ENCODE peak calls at places on chromosome 9, in seven cellular contexts. A is foreskin fibroblast; Q is stomach; N is dorsolateral prefrontal cortex; V is CD8-positive, alpha-beta memory T cell; U is BE2C; Y is heart left ventricle. D is an unnamed sample.

GRCh38 chr9:115883467-115884329 is 269.9 kb upstream of the PAPPA start:
- DNase-seq in U (peak; percentile 17), A (peak; percentile 75), Q (peak; percentile 39), N (no peak), V (no peak), Y (peak; percentile 19), D (no peak)

GRCh38 chr9:94904806-94905205 is 178.3 kb downstream of the AOPEP start:
- DNase-seq in Y (no peak), A (no peak), Q (no peak), N (no peak), U (no peak), V (no peak), D (no peak)

GRCh38 chr9:116153765-116154333 is at the start of gene PAPPA:
- DNase-seq in V (no peak), Q (no peak), N (no peak), Y (no peak), U (no peak), A (peak; percentile 46), D (no peak)

GRCh38 chr9:137029058-137029922 is 1.3 kb upstream of the ABCA2 start:
- DNase-seq in A (peak; percentile 82), V (peak; percentile 59), U (peak; percentile 88), N (peak; percentile 83), Q (peak; percentile 85), Y (peak; percentile 85), D (peak; percentile 64)

GRCh38 chr9:31719262-31719661 is 665.2 kb upstream of the ACO1 start:
- DNase-seq in U (no peak), Y (no peak), V (no peak), Q (no peak), N (no peak), A (no peak), D (no peak)

GRCh38 chr9:87812375-87813118 is 70.1 kb upstream of the SPATA31E1 start:
- DNase-seq in Q (no peak), N (no peak), A (peak; percentile 82), U (peak; percentile 32), V (no peak), Y (no peak), D (no peak)

GRCh38 chr9:98357921-98358535 is 102.6 kb upstream of the TBC1D2 start:
- DNase-seq in V (no peak), Q (no peak), Y (no peak), U (no peak), A (peak; percentile 67), N (no peak), D (no peak)

GRCh38 chr9:77588319-77588937 is 59.7 kb downstream of the GNA14 start:
- DNase-seq in Q (no peak), V (no peak), N (no peak), U (no peak), Y (no peak), A (peak; percentile 94), D (no peak)

GRCh38 chr9:70466976-70467551 is 52.6 kb upstream of the KLF9 start:
- DNase-seq in V (no peak), A (peak; percentile 81), Q (no peak), U (no peak), N (no peak), Y (no peak), D (no peak)

GRCh38 chr9:34991833-34992375 is 2.4 kb downstream of the DNAJB5 start:
- DNase-seq in A (no peak), U (no peak), Y (peak; percentile 78), N (no peak), V (no peak), Q (no peak), D (no peak)

GRCh38 chr9:17578911-17579793 is at the start of gene SH3GL2:
- DNase-seq in A (peak; percentile 51), V (no peak), Q (peak; percentile 82), U (peak; percentile 9), N (peak; percentile 72), Y (peak; percentile 56), D (no peak)

GRCh38 chr9:106358331-106358730 is 504.6 kb upstream of the ZNF462 start:
- DNase-seq in V (no peak), Y (no peak), U (no peak), Q (no peak), A (no peak), N (no peak), D (no peak)

GRCh38 chr9:95055851-95056551 is 261.5 kb downstream of the FANCC start:
- DNase-seq in Y (no peak), N (no peak), U (peak; percentile 65), Q (no peak), A (peak; percentile 72), V (no peak), D (no peak)

GRCh38 chr9:96217358-96217755 is 84.6 kb downstream of the HSD17B3 start:
- DNase-seq in A (no peak), U (peak; percentile 87), Y (peak; percentile 37), N (no peak), V (no peak), Q (no peak), D (no peak)

GRCh38 chr9:13383216-13383615 is 103.7 kb upstream of the MPDZ start:
- DNase-seq in U (no peak), A (no peak), N (no peak), Y (no peak), Q (no peak), V (no peak), D (no peak)

GRCh38 chr9:76371901-76372300 is 22.3 kb downstream of the RFK start:
- DNase-seq in Q (no peak), A (peak; percentile 41), N (no peak), Y (no peak), U (no peak), V (no peak), D (no peak)

GRCh38 chr9:15711531-15712295 is 158.9 kb downstream of the CCDC171 start:
- DNase-seq in N (no peak), Q (no peak), Y (no peak), U (no peak), A (peak; percentile 59), V (no peak), D (no peak)

GRCh38 chr9:83623634-83623991 is 670 bp downstream of the IDNK start:
- DNase-seq in V (no peak), A (no peak), U (no peak), N (no peak), Y (no peak), Q (no peak), D (no peak)

GRCh38 chr9:92438900-92439526 is 14.7 kb upstream of the OMD start:
- DNase-seq in V (no peak), U (no peak), A (peak; percentile 47), N (no peak), Q (no peak), Y (no peak), D (no peak)

GRCh38 chr9:137136261-137136925 is 2.6 kb upstream of the GRIN1 start:
- DNase-seq in V (no peak), U (peak; percentile 19), Q (no peak), N (no peak), A (no peak), Y (no peak), D (no peak)

GRCh38 chr9:121912812-121913627 is 180.1 kb downstream of the TTLL11 start:
- DNase-seq in Q (no peak), Y (no peak), U (no peak), A (no peak), V (no peak), N (no peak), D (no peak)

GRCh38 chr9:86352440-86353106 is 1.6 kb downstream of the TUT7 start:
- DNase-seq in Q (no peak), N (no peak), Y (no peak), V (no peak), A (no peak), U (no peak), D (no peak)
- H3K4me3 ChIP-seq in Q (peak overlapping the region; percentile 100), N (peak overlapping the region; percentile 100), Y (peak overlapping the region; percentile 86), V (peak overlapping the region; percentile 99), A (peak overlapping the region; percentile 67), U (peak overlapping the region; percentile 82), D (peak overlapping the region; percentile 91)

DNA sequence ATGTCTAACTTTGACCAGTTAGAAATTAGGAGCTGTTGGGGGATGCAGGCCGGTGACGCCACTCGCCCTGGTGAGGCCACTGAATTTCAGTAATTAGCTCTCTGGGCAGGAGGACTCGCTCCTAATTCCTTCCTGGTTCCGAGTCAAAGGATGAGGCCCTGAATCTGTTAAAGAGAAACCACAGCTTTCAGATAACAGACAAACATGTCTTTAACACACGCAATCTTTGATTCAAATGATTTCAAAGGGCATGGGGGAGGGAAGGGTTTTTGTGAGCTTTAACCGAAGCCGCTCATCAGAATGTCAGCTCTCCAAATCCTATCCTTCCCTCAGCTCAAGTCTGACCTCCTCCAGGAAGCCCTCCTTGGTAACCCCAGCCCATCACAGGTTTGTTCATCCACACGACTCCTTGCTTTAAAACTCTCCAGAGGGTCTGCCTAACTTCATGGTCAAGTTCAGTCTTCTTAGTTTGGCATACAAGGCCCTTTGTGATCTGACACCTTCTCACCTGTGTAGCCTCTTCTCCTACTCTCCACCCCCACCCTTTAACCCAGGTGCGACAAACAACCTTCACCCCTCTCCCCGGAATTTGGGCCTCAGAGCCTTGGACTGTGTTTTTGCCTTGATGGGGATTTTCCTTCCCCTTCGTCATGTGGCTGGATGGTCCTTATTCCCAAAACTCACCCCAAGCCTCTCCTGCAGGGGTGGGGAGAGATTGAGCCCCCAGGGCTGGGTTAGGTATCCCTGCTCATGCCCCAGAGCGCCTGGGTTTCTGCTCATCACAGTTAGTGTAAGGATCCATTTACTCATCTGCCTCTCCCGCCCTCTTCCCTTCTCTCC is 13.6 kb upstream of the PHF19 start:
- DNase-seq in V (no peak), N (no peak), A (peak; percentile 57), Y (no peak), U (no peak), Q (no peak), D (no peak)
- H3K4me3 ChIP-seq in V (peak overlapping the region; percentile 48), N (no peak overlapping the region), A (no peak overlapping the region), Y (no peak overlapping the region), U (no peak overlapping the region), Q (no peak overlapping the region), D (no peak overlapping the region)

DNA sequence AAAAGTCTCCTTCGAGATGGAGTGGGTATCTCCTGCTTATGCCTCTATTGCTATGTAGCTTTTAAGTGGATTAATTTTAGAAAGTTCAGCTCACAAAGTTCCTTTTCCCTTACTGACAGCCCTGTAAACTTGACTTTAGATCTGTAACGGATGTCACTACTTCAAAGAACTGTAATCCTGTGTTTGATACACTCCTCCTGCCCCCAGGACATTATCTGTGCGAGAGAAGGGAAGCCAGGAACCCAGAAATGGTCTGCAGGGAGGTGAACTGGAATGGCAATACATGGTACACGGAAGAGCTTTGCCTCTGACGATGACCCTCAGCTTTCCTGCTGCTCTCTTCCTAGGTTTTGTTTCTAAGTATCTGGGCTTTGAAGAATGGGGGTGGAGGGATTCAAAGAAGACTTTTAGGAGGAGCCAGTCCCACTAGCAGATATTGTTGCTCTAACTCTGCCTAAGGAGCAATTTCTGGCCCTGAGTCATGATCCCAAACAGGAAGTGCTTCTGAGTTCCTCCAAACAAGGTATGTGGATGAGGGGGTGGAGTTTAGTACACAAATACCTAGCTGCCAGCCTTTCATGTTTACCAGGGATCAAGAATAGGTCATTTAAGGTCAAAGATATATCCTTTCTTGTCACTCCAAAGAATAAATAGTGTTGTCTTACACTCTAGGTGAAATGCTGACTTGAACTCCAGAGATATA is 43.4 kb upstream of the TMC1 start:
- DNase-seq in Q (peak; percentile 41), Y (no peak), U (no peak), N (no peak), V (no peak), A (peak; percentile 73), D (no peak)
- H3K4me3 ChIP-seq in Q (no peak overlapping the region), Y (no peak overlapping the region), U (no peak overlapping the region), N (no peak overlapping the region), V (no peak overlapping the region), A (no peak overlapping the region), D (no peak overlapping the region)

DNA sequence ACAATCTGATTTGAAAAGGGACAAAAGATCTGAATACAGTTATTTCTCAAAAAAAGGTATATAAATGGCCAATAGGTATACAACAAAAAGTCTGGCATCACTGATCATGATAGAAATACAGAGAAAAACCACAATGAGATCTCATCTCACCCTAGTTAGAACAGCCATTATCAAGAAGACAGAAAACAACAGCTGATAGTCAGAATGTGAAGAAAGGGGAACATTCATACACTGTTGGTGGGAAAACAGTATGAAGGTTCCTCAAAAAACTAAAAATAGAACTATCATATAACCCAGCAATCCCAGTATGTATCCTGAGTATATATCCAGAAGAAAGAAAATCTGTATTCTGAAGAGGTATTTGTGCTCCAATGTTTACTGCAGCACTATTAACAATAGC is 75.7 kb upstream of the OR2K2 start:
- DNase-seq in V (no peak), A (no peak), Y (no peak), U (no peak), Q (no peak), N (no peak), D (no peak)
- H3K4me3 ChIP-seq in V (no peak overlapping the region), A (no peak overlapping the region), Y (no peak overlapping the region), U (no peak overlapping the region), Q (no peak overlapping the region), N (no peak overlapping the region), D (no peak overlapping the region)

D was measured in tibial nerve.